ENCODE peak calls at places on chromosomes 6 and 20, in six cellular contexts. Y is H1, F is neuronal stem cell, A is right cardiac atrium, L is astrocyte of the spinal cord, E is adipocyte. B is an unnamed sample.

GRCh38 chr6:107509506-107509905 is 19.6 kb downstream of the SOBP start:
- DNase-seq in A (no peak), L (peak; percentile 45), E (peak; percentile 50), F (no peak), Y (no peak), B (no peak)

GRCh38 chr6:131660195-131660594 is 23.1 kb downstream of the ENPP3 start:
- DNase-seq in E (peak; percentile 6), Y (no peak), L (peak; percentile 6), F (no peak), A (no peak), B (peak; percentile 49)

GRCh38 chr6:169212897-169213813 is 40.5 kb downstream of the THBS2 start:
- DNase-seq in L (peak; percentile 88), Y (peak; percentile 54), E (peak; percentile 82), F (peak; percentile 75), A (peak; percentile 98), B (peak; percentile 86)

GRCh38 chr6:158764188-158764849 is 54.8 kb downstream of the EZR start:
- DNase-seq in A (no peak), E (no peak), L (no peak), Y (no peak), F (no peak), B (no peak)

GRCh38 chr6:48777411-48777810 is 666.4 kb upstream of the PTCHD4 start:
- DNase-seq in F (no peak), E (no peak), A (no peak), Y (no peak), L (no peak), B (no peak)

GRCh38 chr6:36954262-36954931 is at the start of gene PI16:
- DNase-seq in L (no peak), Y (no peak), E (no peak), A (peak; percentile 71), F (no peak), B (no peak)

GRCh38 chr20:8934362-8934761 is 134.5 kb upstream of the PLCB4 start:
- DNase-seq in F (no peak), E (no peak), L (no peak), A (no peak), Y (no peak), B (no peak)

GRCh38 chr20:42604998-42605970 is 584.4 kb downstream of the PTPRT start:
- DNase-seq in L (no peak), A (no peak), F (no peak), Y (no peak), E (no peak), B (no peak)

GRCh38 chr20:56429496-56429895 is 17.4 kb downstream of the CASS4 start:
- DNase-seq in Y (no peak), A (no peak), L (peak; percentile 67), F (no peak), E (peak; percentile 37), B (peak; percentile 83)

GRCh38 chr20:23205656-23206055 is 119.5 kb upstream of the CD93 start:
- DNase-seq in E (peak; percentile 64), Y (no peak), L (peak; percentile 6), F (peak; percentile 21), A (peak; percentile 89), B (peak; percentile 23)

GRCh38 chr6:151121900-151122299 is 117.9 kb upstream of the AKAP12 start:
- DNase-seq in A (peak; percentile 81), L (no peak), E (no peak), F (no peak), Y (no peak), B (no peak)

GRCh38 chr6:48641544-48641943 is 530.5 kb upstream of the PTCHD4 start:
- DNase-seq in F (no peak), E (peak; percentile 35), A (no peak), Y (no peak), L (peak; percentile 71), B (peak; percentile 70)

GRCh38 chr6:132495604-132496079 is 17.3 kb downstream of the STX7 start:
- DNase-seq in Y (no peak), A (no peak), E (peak; percentile 26), L (no peak), F (no peak), B (no peak)

GRCh38 chr20:44684047-44684965 is 30.9 kb upstream of the CCN5 start:
- DNase-seq in E (no peak), L (no peak), F (no peak), Y (no peak), A (no peak), B (no peak)

GRCh38 chr20:41179961-41180360 is 42.6 kb downstream of the PLCG1 start:
- DNase-seq in A (no peak), E (no peak), Y (no peak), F (no peak), L (no peak), B (no peak)

GRCh38 chr6:92122746-92123145 is 1296.6 kb downstream of the EPHA7 start:
- DNase-seq in L (peak; percentile 2), A (no peak), F (no peak), E (no peak), Y (no peak), B (no peak)

GRCh38 chr6:42984924-42985475 is 630 bp downstream of the PPP2R5D start:
- DNase-seq in A (peak; percentile 69), Y (no peak), F (no peak), L (no peak), E (peak; percentile 55), B (peak; percentile 30)

GRCh38 chr6:473759-474453 is 82.4 kb downstream of the IRF4 start:
- DNase-seq in E (no peak), F (no peak), Y (no peak), A (peak; percentile 29), L (no peak), B (no peak)

GRCh38 chr6:116530436-116530835 is 15.0 kb downstream of the TRAPPC3L start:
- DNase-seq in A (no peak), L (peak; percentile 53), Y (no peak), E (peak; percentile 43), F (no peak), B (peak; percentile 39)

GRCh38 chr20:4083103-4083864 is 67.9 kb upstream of the RNF24 start:
- DNase-seq in A (peak; percentile 60), Y (no peak), F (no peak), L (no peak), E (peak; percentile 30), B (peak; percentile 42)

GRCh38 chr6:130780137-130780536 is 47.1 kb upstream of the SMLR1 start:
- DNase-seq in F (no peak), L (no peak), Y (no peak), E (no peak), A (no peak), B (peak; percentile 74)

GRCh38 chr20:44461803-44462174 is 13.9 kb upstream of the TTPAL start:
- DNase-seq in E (no peak), A (no peak), L (no peak), F (no peak), Y (no peak), B (no peak)

GRCh38 chr6:23633986-23634385 is 492.0 kb upstream of the NRSN1 start:
- DNase-seq in Y (no peak), A (no peak), F (no peak), E (no peak), L (no peak), B (no peak)

GRCh38 chr20:46779831-46780230 is 70.4 kb downstream of the SLC2A10 start:
- DNase-seq in L (no peak), Y (no peak), F (no peak), A (no peak), E (no peak), B (no peak)

GRCh38 chr6:74044417-74045096 is 348.6 kb downstream of the CD109 start:
- DNase-seq in E (peak; percentile 2), L (no peak), A (no peak), F (no peak), Y (no peak), B (peak; percentile 36)

GRCh38 chr6:4598384-4598783 is 177.8 kb upstream of the CDYL start:
- DNase-seq in F (no peak), Y (no peak), A (no peak), L (no peak), E (no peak), B (no peak)

GRCh38 chr6:133169901-133170300 is 71.3 kb upstream of the EYA4 start:
- DNase-seq in Y (no peak), L (no peak), E (no peak), F (no peak), A (no peak), B (no peak)

GRCh38 chr6:20173833-20174796 is 38.2 kb downstream of the MBOAT1 start:
- DNase-seq in F (no peak), E (no peak), Y (no peak), L (no peak), A (no peak), B (no peak)